ENCODE peak calls at places on chromosomes 2 and 18, in nine cellular contexts. F, Z, N, B, Q, Y, G, W and L are unnamed samples.

GRCh38 chr2:34102359-34102758 is 503.3 kb upstream of the FAM98A start:
- DNase-seq in F (no peak), Z (no peak), N (peak; percentile 91), B (no peak), Q (peak; percentile 67), Y (no peak), G (peak; percentile 81), W (peak; percentile 44), L (no peak)

GRCh38 chr2:73281244-73281643 is 3.0 kb downstream of the FBXO41 start:
- DNase-seq in F (no peak), Z (no peak), N (no peak), B (no peak), Q (peak; percentile 46), Y (no peak), G (no peak), W (no peak), L (no peak)

GRCh38 chr2:130346741-130347066 is 4.0 kb downstream of the IMP4 start:
- DNase-seq in F (no peak), Z (no peak), N (no peak), B (no peak), Q (no peak), Y (no peak), G (no peak), W (no peak), L (no peak)

GRCh38 chr18:60554961-60555360 is 182.4 kb upstream of the MC4R start:
- DNase-seq in F (no peak), Z (no peak), N (no peak), B (no peak), Q (no peak), Y (no peak), G (no peak), W (no peak), L (no peak)

GRCh38 chr2:190467575-190468083 is 59.5 kb downstream of the MFSD6 start:
- DNase-seq in F (no peak), Z (no peak), N (no peak), B (no peak), Q (peak; percentile 43), Y (no peak), G (no peak), W (no peak), L (no peak)

GRCh38 chr2:144084114-144084661 is 435.7 kb downstream of the ZEB2 start:
- DNase-seq in F (no peak), Z (no peak), N (peak; percentile 61), B (no peak), Q (peak; percentile 78), Y (no peak), G (peak; percentile 46), W (peak; percentile 21), L (no peak)

GRCh38 chr2:112290638-112291037 is 15.2 kb downstream of the ZC3H6 start:
- DNase-seq in F (no peak), Z (no peak), N (no peak), B (no peak), Q (no peak), Y (no peak), G (no peak), W (no peak), L (no peak)

GRCh38 chr2:75608684-75609333 is 37.8 kb upstream of the MRPL19 start:
- DNase-seq in F (peak; percentile 63), Z (no peak), N (peak; percentile 56), B (peak; percentile 66), Q (peak; percentile 55), Y (peak; percentile 52), G (peak; percentile 54), W (peak; percentile 66), L (no peak)

GRCh38 chr18:37482433-37482832 is 83.2 kb downstream of the CELF4 start:
- DNase-seq in F (no peak), Z (no peak), N (no peak), B (no peak), Q (no peak), Y (no peak), G (no peak), W (no peak), L (no peak)

GRCh38 chr18:51092097-51092496 is 62.1 kb downstream of the SMAD4 start:
- DNase-seq in F (no peak), Z (no peak), N (no peak), B (no peak), Q (no peak), Y (no peak), G (no peak), W (no peak), L (no peak)

GRCh38 chr2:238155051-238155760 is 3.6 kb upstream of the ERFE start:
- DNase-seq in F (no peak), Z (peak; percentile 71), N (no peak), B (peak; percentile 84), Q (peak; percentile 84), Y (no peak), G (peak; percentile 88), W (no peak), L (no peak)

GRCh38 chr2:238151628-238152235 is 7.0 kb upstream of the ERFE start:
- DNase-seq in F (no peak), Z (no peak), N (no peak), B (no peak), Q (no peak), Y (no peak), G (no peak), W (no peak), L (no peak)

GRCh38 chr2:238154570-238154969 is 4.2 kb upstream of the ERFE start:
- DNase-seq in F (no peak), Z (no peak), N (no peak), B (peak; percentile 52), Q (no peak), Y (no peak), G (no peak), W (no peak), L (no peak)

GRCh38 chr2:238151205-238151604 is 7.6 kb upstream of the ERFE start:
- DNase-seq in F (no peak), Z (no peak), N (no peak), B (no peak), Q (no peak), Y (no peak), G (no peak), W (no peak), L (no peak)

GRCh38 chr2:238152811-238153688 is 5.7 kb upstream of the ERFE start:
- DNase-seq in F (no peak), Z (no peak), N (no peak), B (peak; percentile 58), Q (no peak), Y (no peak), G (no peak), W (no peak), L (no peak)
- TF ChIP-seq CTCF in F (no peak), Z (no peak), N (peak; percentile 18), B (peak; percentile 23), Q (no peak), Y (no peak), G (peak; percentile 4), W (peak; percentile 22), L (no peak)

GRCh38 chr18:23380001-23380550 is 73.0 kb upstream of the RIOK3 start:
- DNase-seq in F (no peak), Z (no peak), N (peak; percentile 57), B (no peak), Q (no peak), Y (no peak), G (peak; percentile 69), W (no peak), L (peak; percentile 26)
- TF ChIP-seq CTCF in F (no peak), Z (no peak), N (no peak), B (no peak), Q (no peak), Y (no peak), G (no peak), W (no peak), L (no peak)

DNA sequence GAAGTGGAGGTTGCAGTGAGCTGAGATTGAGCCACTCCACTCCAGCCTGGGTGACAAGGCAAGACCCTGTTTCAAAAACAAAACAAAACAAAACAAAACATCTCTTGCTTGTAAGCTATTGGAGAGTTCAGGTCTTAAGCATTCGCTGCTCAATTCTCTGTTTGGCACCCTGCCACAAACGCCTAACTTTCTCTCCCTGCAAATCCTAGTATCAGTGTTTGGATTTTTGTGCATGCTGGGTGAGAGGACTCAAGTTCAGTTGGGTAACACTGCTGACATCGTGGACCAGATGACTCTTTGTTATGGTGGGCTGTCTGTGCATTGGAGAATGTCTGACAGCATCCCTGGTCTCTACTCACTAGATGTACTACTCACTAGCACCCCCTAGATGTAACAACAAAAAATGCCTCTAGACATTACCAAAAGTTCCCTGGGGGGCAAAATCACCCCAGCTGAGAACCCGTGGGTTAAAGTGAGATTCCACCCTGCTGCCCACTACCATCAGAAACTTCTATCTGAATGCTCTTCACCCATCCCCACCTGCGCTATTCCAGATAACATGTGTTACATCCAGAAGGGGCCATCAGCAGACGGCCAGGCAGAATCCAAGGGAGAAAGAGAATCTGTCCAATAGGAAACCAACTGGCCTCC is 50.9 kb downstream of the CACNB4 start:
- DNase-seq in F (no peak), Z (no peak), N (no peak), B (no peak), Q (peak; percentile 21), Y (no peak), G (no peak), W (peak; percentile 42), L (no peak)
- TF ChIP-seq CTCF in F (peak; percentile 36), Z (peak; percentile 38), N (peak; percentile 46), B (no peak), Q (peak; percentile 49), Y (no peak), G (peak; percentile 32), W (peak; percentile 44), L (no peak)

GRCh38 chr2:212712466-212712865 is 173.9 kb upstream of the ERBB4 start:
- DNase-seq in F (no peak), Z (no peak), N (no peak), B (no peak), Q (no peak), Y (no peak), G (no peak), W (no peak), L (no peak)

GRCh38 chr2:212709287-212709686 is 170.7 kb upstream of the ERBB4 start:
- DNase-seq in F (no peak), Z (no peak), N (peak; percentile 62), B (no peak), Q (no peak), Y (no peak), G (no peak), W (no peak), L (no peak)

GRCh38 chr2:212712991-212713390 is 174.4 kb upstream of the ERBB4 start:
- DNase-seq in F (no peak), Z (no peak), N (peak; percentile 94), B (no peak), Q (no peak), Y (no peak), G (no peak), W (no peak), L (no peak)

GRCh38 chr2:212711851-212712250 is 173.2 kb upstream of the ERBB4 start:
- DNase-seq in F (no peak), Z (no peak), N (peak; percentile 95), B (no peak), Q (peak; percentile 70), Y (no peak), G (peak; percentile 12), W (peak; percentile 8), L (no peak)

DNA sequence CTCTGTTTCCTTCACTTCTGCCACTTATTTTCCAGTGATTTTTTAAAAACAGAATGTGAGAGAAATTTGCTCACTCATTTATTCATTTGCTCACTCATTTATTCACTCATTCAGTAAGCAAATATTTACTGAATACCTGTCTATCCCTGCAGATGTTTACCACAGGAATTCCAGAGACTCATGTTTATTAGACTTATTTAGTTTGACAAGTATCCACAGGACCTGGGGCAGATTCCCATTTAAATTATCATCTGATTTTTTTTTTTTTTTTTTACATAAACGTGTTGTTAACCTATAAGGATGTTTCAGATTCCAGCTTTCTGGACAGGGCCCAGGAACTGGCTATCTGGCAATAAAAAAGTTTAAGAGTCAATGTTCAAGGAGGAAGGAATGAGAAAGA is 175.1 kb upstream of the ERBB4 start:
- DNase-seq in F (no peak), Z (no peak), N (peak; percentile 92), B (no peak), Q (no peak), Y (no peak), G (no peak), W (no peak), L (no peak)
- TF ChIP-seq CTCF in F (no peak), Z (no peak), N (no peak), B (no peak), Q (no peak), Y (no peak), G (no peak), W (no peak), L (no peak)